ENCODE peak calls at places on chromosomes 13 and 19, in seven cellular contexts. K is stomach, N is vagina, F is breast epithelium, H is prostate gland, J is esophagus muscularis mucosa, I is upper lobe of left lung. U is an unnamed sample.

GRCh38 chr19:38853214-38853613 is 3.4 kb upstream of the HNRNPL start:
- DNase-seq in K (no peak), N (no peak), F (no peak), H (no peak), J (no peak), I (no peak), U (no peak)

GRCh38 chr13:112724788-112725345 is 35.0 kb downstream of the ATP11A start:
- DNase-seq in K (no peak), N (no peak), F (no peak), H (no peak), J (no peak), I (peak; percentile 54), U (no peak)

GRCh38 chr19:41541990-41542584 is 33.9 kb upstream of the CEACAM21 start:
- DNase-seq in K (peak; percentile 73), N (no peak), F (no peak), H (no peak), J (no peak), I (no peak), U (peak; percentile 74)

GRCh38 chr19:16062789-16063188 is 13.5 kb upstream of the TPM4 start:
- DNase-seq in K (peak; percentile 70), N (no peak), F (no peak), H (no peak), J (no peak), I (no peak), U (peak; percentile 78)

GRCh38 chr19:6826281-6826920 is 53.9 kb downstream of the VAV1 start:
- DNase-seq in K (no peak), N (no peak), F (no peak), H (no peak), J (no peak), I (peak; percentile 66), U (no peak)

GRCh38 chr13:20993661-20994440 is 67.5 kb downstream of the LATS2 start:
- DNase-seq in K (no peak), N (no peak), F (no peak), H (no peak), J (no peak), I (no peak), U (no peak)

GRCh38 chr13:79060216-79060615 is 345.8 kb downstream of the RBM26 start:
- DNase-seq in K (no peak), N (no peak), F (no peak), H (no peak), J (no peak), I (no peak), U (no peak)

GRCh38 chr13:45136741-45137500 is 16.6 kb downstream of the GTF2F2 start:
- DNase-seq in K (no peak), N (no peak), F (no peak), H (no peak), J (no peak), I (no peak), U (no peak)

GRCh38 chr19:51794865-51795490 is at the start of gene FPR3:
- DNase-seq in K (no peak), N (no peak), F (no peak), H (no peak), J (no peak), I (no peak), U (no peak)

GRCh38 chr13:51017516-51017915 is 93.6 kb downstream of the C13orf42 start:
- DNase-seq in K (no peak), N (no peak), F (no peak), H (no peak), J (peak; percentile 66), I (no peak), U (no peak)

GRCh38 chr13:23202383-23202782 is 21.6 kb downstream of the SGCG start:
- DNase-seq in K (no peak), N (no peak), F (no peak), H (no peak), J (no peak), I (no peak), U (no peak)

GRCh38 chr13:20197361-20197834 is 4.7 kb upstream of the GJB2 start:
- DNase-seq in K (no peak), N (no peak), F (no peak), H (no peak), J (no peak), I (no peak), U (no peak)

GRCh38 chr19:38736036-38736412 is 8.2 kb downstream of the CAPN12 start:
- DNase-seq in K (peak; percentile 64), N (no peak), F (no peak), H (peak; percentile 41), J (no peak), I (peak; percentile 93), U (peak; percentile 69)

GRCh38 chr19:54262066-54262465 is 5.0 kb upstream of the LILRB5 start:
- DNase-seq in K (peak; percentile 8), N (peak; percentile 29), F (no peak), H (no peak), J (no peak), I (no peak), U (no peak)

GRCh38 chr19:18023596-18024212 is 15.7 kb downstream of the ARRDC2 start:
- DNase-seq in K (peak; percentile 64), N (peak; percentile 91), F (no peak), H (no peak), J (peak; percentile 95), I (peak; percentile 91), U (peak; percentile 78)
- TF ChIP-seq POLR2A in K (no peak), N (no peak), F (no peak), H (no peak), J (no peak), I (no peak), U (no peak)

GRCh38 chr13:104987621-104988020 is 1547.8 kb downstream of the EFNB2 start:
- DNase-seq in K (no peak), N (no peak), F (no peak), H (no peak), J (no peak), I (no peak), U (no peak)

GRCh38 chr13:104979281-104979680 is 1556.2 kb downstream of the EFNB2 start:
- DNase-seq in K (no peak), N (no peak), F (no peak), H (no peak), J (no peak), I (no peak), U (no peak)

GRCh38 chr13:104980571-104980970 is 1554.9 kb downstream of the EFNB2 start:
- DNase-seq in K (no peak), N (no peak), F (no peak), H (no peak), J (no peak), I (no peak), U (no peak)

DNA sequence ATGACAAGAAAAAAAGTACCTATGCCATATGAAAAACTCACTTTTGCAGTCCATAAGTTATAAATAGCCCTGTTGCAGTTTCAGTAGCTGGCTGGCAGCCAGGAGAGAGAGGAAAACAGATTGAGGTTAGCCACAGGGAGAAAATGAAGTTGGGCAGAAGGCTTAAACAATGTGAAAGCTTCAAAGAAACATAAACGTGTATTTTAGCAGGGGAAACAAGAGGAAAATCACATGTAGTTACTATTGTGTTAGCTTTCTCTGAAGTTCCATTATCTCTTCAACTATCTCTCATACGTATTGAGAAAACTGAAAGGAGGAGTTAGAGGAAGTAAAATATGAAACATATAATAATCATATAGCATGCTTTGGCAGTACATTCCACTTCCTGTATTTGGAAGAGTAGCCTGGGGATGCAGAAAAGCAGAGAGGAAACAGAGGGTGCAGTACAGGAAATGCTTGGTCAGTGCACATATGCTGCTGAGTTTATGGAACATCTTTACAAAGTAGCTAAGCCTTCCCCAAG is 1551.1 kb downstream of the EFNB2 start:
- DNase-seq in K (peak; percentile 39), N (no peak), F (no peak), H (no peak), J (no peak), I (no peak), U (no peak)
- TF ChIP-seq POLR2AphosphoS5 in K (no peak), N (no peak), F (no peak), H (no peak), J (no peak), I (no peak), U (no peak)

GRCh38 chr19:46410205-46411087 is 2.9 kb downstream of the CCDC8 start:
- DNase-seq in K (no peak), N (no peak), F (no peak), H (no peak), J (no peak), I (no peak), U (no peak)

GRCh38 chr19:46408611-46409039 is 4.7 kb downstream of the CCDC8 start:
- DNase-seq in K (peak; percentile 48), N (no peak), F (no peak), H (peak; percentile 42), J (no peak), I (peak; percentile 77), U (peak; percentile 51)

GRCh38 chr19:46407891-46408426 is 5.4 kb downstream of the CCDC8 start:
- DNase-seq in K (no peak), N (no peak), F (no peak), H (no peak), J (no peak), I (no peak), U (no peak)

GRCh38 chr19:46411088-46412033 is 2.0 kb downstream of the CCDC8 start:
- DNase-seq in K (no peak), N (no peak), F (no peak), H (no peak), J (no peak), I (no peak), U (no peak)

DNA sequence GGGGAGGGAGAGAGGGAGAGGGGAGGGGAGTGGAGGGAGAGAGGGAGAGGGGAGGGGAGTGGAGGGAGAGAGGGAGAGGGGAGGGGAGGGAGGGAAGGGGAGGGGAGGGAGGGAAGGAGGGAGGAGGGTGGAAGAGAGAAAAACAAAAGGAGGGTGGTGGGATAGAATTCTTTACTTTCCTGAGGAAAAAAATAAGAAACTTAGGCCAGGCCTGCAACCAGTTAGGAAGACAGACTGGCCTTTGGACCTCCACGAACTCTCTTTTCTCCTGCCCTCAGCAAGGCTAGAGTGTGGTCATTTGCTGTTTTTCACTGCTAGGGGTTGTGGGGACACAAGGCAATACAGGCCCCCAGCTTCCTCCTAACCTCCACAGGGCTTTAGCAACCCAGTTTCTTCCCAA is 4.2 kb downstream of the CCDC8 start:
- DNase-seq in K (no peak), N (no peak), F (no peak), H (no peak), J (no peak), I (no peak), U (no peak)
- TF ChIP-seq CTCF in K (no peak), N (no peak), F (no peak), H (no peak), J (no peak), I (no peak), U (no peak)

DNA sequence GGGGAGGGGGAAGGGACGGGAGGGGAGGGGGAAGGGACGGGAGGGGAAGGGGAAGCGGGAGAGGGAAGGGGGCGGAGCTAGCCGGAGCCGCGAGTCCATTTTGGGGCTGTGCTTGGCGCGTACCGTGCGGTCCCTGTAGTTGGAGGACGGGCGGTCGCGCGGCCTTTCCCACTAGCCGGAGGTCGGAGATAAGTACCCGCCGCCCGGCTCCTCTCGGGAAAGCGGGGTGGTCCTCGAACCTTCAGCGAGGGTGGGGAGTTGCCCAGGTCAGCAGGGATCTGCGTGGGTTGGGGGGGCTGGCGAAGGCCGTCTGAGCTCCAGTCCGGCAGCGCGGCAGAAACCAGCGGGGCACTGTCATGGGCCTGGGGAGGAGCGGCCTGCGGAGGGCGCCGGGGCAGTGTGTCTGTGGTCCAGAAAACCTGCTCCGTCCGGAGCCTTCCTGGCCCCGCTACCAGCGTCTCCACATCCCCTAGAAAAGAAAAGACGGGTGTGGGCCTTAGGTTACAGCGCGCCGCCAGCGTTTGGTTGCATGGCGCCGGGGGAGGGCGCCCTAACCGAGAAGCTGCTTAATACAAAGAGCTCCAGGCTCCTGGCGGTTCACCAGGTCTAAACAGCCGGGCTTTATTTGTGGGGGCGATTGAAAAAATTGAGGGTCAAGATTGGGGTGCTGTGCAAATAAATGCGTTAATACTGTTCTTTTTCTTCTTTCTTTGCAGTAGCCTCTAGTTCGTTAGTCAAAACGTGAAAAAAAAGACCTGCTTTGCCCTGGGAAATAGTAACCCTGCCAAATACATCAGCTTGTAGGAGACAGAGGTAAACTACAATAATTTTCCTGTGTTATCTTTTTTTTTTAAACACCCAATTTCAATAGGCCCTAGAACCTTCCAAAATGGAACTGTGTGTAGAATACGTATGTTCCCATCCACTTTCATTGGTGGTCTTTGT is at the start of gene TRIM13:
- DNase-seq in K (peak; percentile 91), N (peak; percentile 96), F (peak; percentile 87), H (peak; percentile 90), J (peak; percentile 97), I (peak; percentile 94), U (peak; percentile 92)
- TF ChIP-seq POLR2A in K (no peak), N (peak; percentile 71), F (peak; percentile 42), H (peak; percentile 83), J (peak; percentile 68), I (peak; percentile 72), U (no peak)